ENCODE peak calls at places on chromosomes 3 and 15, in six cellular contexts. One of them, this sample, is unnamed.

GRCh38 chr3:150840733-150841515 is 64.3 kb downstream of the MINDY4B start:
- DNase-seq in fibroblast of pulmonary artery: no peak
- DNase-seq in germinal center: no peak
- DNase-seq in amygdala: no peak
- DNase-seq in hippocampal formation: no peak
- DNase-seq in NCI-H1930: no peak
- DNase-seq in this sample: no peak

GRCh38 chr15:51318382-51319150 is 19.8 kb downstream of the CYP19A1 start:
- DNase-seq in hippocampal formation: no peak
- DNase-seq in germinal center: no peak
- DNase-seq in amygdala: no peak
- DNase-seq in fibroblast of pulmonary artery: peak
- DNase-seq in NCI-H1930: no peak
- DNase-seq in this sample: no peak

GRCh38 chr3:63863150-63864007 is at the start of the genes ATXN7 and THOC7:
- DNase-seq in fibroblast of pulmonary artery: peak
- DNase-seq in NCI-H1930: peak
- DNase-seq in germinal center: peak
- DNase-seq in amygdala: no peak
- DNase-seq in hippocampal formation: peak
- DNase-seq in this sample: peak

GRCh38 chr3:126745760-126746394 is 41.8 kb downstream of the CHCHD6 start:
- DNase-seq in hippocampal formation: no peak
- DNase-seq in germinal center: no peak
- DNase-seq in NCI-H1930: no peak
- DNase-seq in fibroblast of pulmonary artery: no peak
- DNase-seq in amygdala: no peak
- DNase-seq in this sample: no peak

GRCh38 chr3:53570709-53571108 is 76.3 kb downstream of the CACNA1D start:
- DNase-seq in germinal center: no peak
- DNase-seq in amygdala: no peak
- DNase-seq in hippocampal formation: no peak
- DNase-seq in NCI-H1930: no peak
- DNase-seq in fibroblast of pulmonary artery: no peak
- DNase-seq in this sample: no peak

GRCh38 chr3:114336122-114336697 is 42.4 kb downstream of the TIGIT start:
- DNase-seq in fibroblast of pulmonary artery: peak
- DNase-seq in hippocampal formation: no peak
- DNase-seq in NCI-H1930: no peak
- DNase-seq in germinal center: no peak
- DNase-seq in amygdala: no peak
- DNase-seq in this sample: no peak

GRCh38 chr3:8416965-8417364 is 84.7 kb upstream of the LMCD1 start:
- DNase-seq in NCI-H1930: no peak
- DNase-seq in hippocampal formation: no peak
- DNase-seq in germinal center: no peak
- DNase-seq in amygdala: no peak
- DNase-seq in fibroblast of pulmonary artery: peak
- DNase-seq in this sample: no peak

GRCh38 chr3:125057186-125057850 is 1.5 kb upstream of the HEG1 start:
- DNase-seq in hippocampal formation: no peak
- DNase-seq in germinal center: no peak
- DNase-seq in fibroblast of pulmonary artery: peak
- DNase-seq in NCI-H1930: no peak
- DNase-seq in amygdala: no peak
- DNase-seq in this sample: no peak

GRCh38 chr3:32392530-32393302 is 1.1 kb downstream of the CMTM7 start:
- DNase-seq in fibroblast of pulmonary artery: peak
- DNase-seq in NCI-H1930: no peak
- DNase-seq in amygdala: no peak
- DNase-seq in hippocampal formation: no peak
- DNase-seq in germinal center: no peak
- DNase-seq in this sample: no peak